ENCODE peak calls at places on chromosomes 13 and 19, in seven cellular contexts. Z is HCT116, U is HepG2, Y is K562, D is H1, B is SK-N-SH, G is GM12878. L is an unnamed sample.

GRCh38 chr13:111568290-111568689 is 247.8 kb downstream of the TEX29 start:
- DNase-seq in Y (no peak), U (no peak), Z (no peak), B (no peak), D (no peak), G (no peak), L (no peak)

GRCh38 chr13:49997935-49998334 is 1.1 kb downstream of the TRIM13 start:
- DNase-seq in G (no peak), Y (no peak), U (no peak), B (no peak), Z (no peak), D (no peak), L (no peak)

GRCh38 chr13:78978381-78978998 is 319.5 kb upstream of the OBI1 start:
- DNase-seq in Y (peak), D (no peak), U (peak), Z (peak), B (peak), G (peak), L (peak)

GRCh38 chr19:53394522-53394973 is 401 bp upstream of the ZNF765 start:
- DNase-seq in U (peak), B (peak), D (no peak), Z (no peak), Y (no peak), G (peak), L (peak)

GRCh38 chr19:35742121-35742724 is at the start of gene IGFLR1:
- DNase-seq in B (no peak), D (no peak), U (no peak), Y (no peak), G (peak), Z (no peak), L (no peak)

GRCh38 chr13:110726726-110727125 is 13.2 kb downstream of the ING1 start:
- DNase-seq in Z (no peak), B (no peak), G (no peak), D (no peak), U (no peak), Y (no peak), L (no peak)

GRCh38 chr19:29378543-29379105 is 147.2 kb upstream of the VSTM2B start:
- DNase-seq in U (no peak), D (no peak), G (no peak), B (no peak), Z (no peak), Y (no peak), L (no peak)

GRCh38 chr19:42471554-42472249 is 29.0 kb upstream of the CXCL17 start:
- DNase-seq in B (no peak), Z (no peak), Y (no peak), G (no peak), U (no peak), D (no peak), L (no peak)

GRCh38 chr19:49637865-49638350 is 2.0 kb downstream of the RRAS start:
- DNase-seq in U (no peak), Y (peak), Z (no peak), G (no peak), D (peak), B (no peak), L (no peak)

GRCh38 chr13:41842029-41842428 is 118.9 kb downstream of the VWA8 start:
- DNase-seq in Y (no peak), B (no peak), U (no peak), D (no peak), Z (no peak), G (no peak), L (no peak)

GRCh38 chr13:109151696-109152095 is 522.3 kb downstream of the MYO16 start:
- DNase-seq in Y (no peak), Z (no peak), D (no peak), G (no peak), B (no peak), U (no peak), L (no peak)

GRCh38 chr13:83423361-83423760 is 458.9 kb downstream of the SLITRK1 start:
- DNase-seq in D (no peak), Y (no peak), G (no peak), Z (no peak), B (no peak), U (no peak), L (no peak)

GRCh38 chr13:92734068-92734467 is 492.5 kb upstream of the GPC6 start:
- DNase-seq in B (peak), D (no peak), Y (no peak), U (no peak), G (no peak), Z (no peak), L (no peak)

GRCh38 chr13:74930402-74931165 is 551.4 kb downstream of the TBC1D4 start:
- DNase-seq in Y (no peak), U (no peak), Z (no peak), B (no peak), D (no peak), G (no peak), L (no peak)

GRCh38 chr19:50252111-50252886 is 48.9 kb downstream of the MYH14 start:
- DNase-seq in B (peak), Y (peak), Z (no peak), D (no peak), U (no peak), G (no peak), L (no peak)

GRCh38 chr19:1590641-1591397 is 1.8 kb downstream of the MBD3 start:
- DNase-seq in U (peak), G (no peak), Z (no peak), Y (peak), D (no peak), B (peak), L (no peak)

GRCh38 chr19:51564791-51565190 is 6.3 kb upstream of the ZNF175 start:
- DNase-seq in Y (peak), U (no peak), Z (no peak), G (no peak), D (no peak), B (no peak), L (no peak)

GRCh38 chr19:30228726-30229523 is 143.3 kb upstream of the ZNF536 start:
- DNase-seq in U (no peak), B (peak), Z (no peak), D (no peak), Y (no peak), G (no peak), L (no peak)

GRCh38 chr19:1066748-1067340 is at the start of gene ARHGAP45:
- DNase-seq in G (no peak), Y (peak), B (peak), U (no peak), Z (no peak), D (no peak), L (no peak)

GRCh38 chr13:37293295-37293694 is 187.8 kb upstream of the CSNK1A1L start:
- DNase-seq in G (no peak), Y (no peak), U (no peak), D (no peak), Z (no peak), B (no peak), L (no peak)

GRCh38 chr13:113646921-113647340 is 11.1 kb downstream of the ATP4B start:
- DNase-seq in D (no peak), G (no peak), B (no peak), U (no peak), Z (no peak), Y (no peak), L (no peak)

GRCh38 chr19:52987221-52987620 is 24.5 kb upstream of the ZNF816 start:
- DNase-seq in D (no peak), B (no peak), G (no peak), U (no peak), Y (no peak), Z (no peak), L (no peak)

GRCh38 chr19:28293685-28294084 is 919.3 kb downstream of the UQCRFS1 start:
- DNase-seq in B (no peak), Y (no peak), D (no peak), U (no peak), G (no peak), Z (no peak), L (no peak)

GRCh38 chr19:32357720-32358119 is 12.3 kb downstream of the ZNF507 start:
- DNase-seq in G (no peak), U (no peak), B (no peak), Y (no peak), D (no peak), Z (no peak), L (no peak)
- TF ChIP-seq CTCF in G (no peak), U (peak), B (peak), Y (no peak), D (no peak), Z (no peak), L (peak)

DNA sequence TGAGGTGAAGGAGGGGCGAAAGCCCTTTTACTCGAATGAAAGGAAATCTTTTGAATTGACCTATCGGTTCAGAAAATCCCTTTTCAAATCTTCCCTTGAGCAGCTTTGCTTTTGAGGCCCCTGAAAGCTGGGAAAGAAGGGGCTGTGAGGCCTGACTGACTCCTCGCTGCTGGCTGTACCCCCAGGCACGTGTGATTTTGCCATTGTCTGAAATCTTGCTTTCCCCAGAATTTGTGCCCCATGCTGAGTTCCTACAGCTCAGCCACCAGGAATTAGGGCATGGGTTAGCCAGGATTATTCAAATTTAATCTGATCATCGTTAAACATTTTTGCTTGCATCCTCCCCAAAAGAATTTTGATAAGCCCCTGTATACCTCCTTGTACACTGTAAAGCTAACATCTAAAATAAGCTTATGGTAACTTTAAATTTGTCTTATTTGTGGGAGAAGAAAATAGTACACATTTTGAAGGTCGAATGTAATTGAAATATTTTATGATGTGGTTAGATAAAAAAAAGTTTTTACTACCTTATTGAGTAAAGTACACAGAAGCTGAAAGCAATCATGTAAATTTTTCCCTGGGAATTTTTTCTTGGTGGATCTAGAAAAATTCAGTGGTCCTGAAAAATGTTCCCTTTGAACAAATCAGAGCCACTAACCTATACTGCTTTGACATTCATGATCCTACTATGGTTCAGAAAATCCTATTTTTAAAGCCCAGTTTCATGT is 46.7 kb downstream of the SIPA1L3 start:
- DNase-seq in B (no peak), G (no peak), Y (no peak), U (no peak), Z (no peak), D (no peak), L (no peak)
- TF ChIP-seq SIN3A in B (no peak), G (no peak), Y (no peak), U (no peak), Z (no peak), D (no peak), L (no peak)

DNA sequence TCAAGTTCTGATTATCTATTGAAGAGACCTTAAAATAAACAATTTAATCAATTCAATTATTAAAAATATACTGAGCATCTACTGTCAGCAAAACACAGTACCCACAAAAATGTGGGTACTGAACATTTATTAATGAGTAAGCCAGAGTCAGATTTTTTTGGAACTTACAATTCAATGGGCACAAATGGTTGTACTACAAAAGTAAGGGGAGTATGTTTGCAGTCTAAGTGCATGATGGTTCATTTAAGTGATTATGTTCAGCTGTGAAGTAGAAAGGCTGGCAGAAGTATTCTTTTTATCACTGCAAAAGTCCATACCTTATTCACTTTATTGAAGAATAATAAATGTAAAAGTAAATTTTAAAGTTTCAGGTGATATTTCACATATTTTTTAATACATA is 27.6 kb downstream of the FGF14 start:
- DNase-seq in Y (no peak), D (no peak), B (no peak), U (no peak), Z (no peak), G (no peak), L (no peak)
- TF ChIP-seq CTCF in Y (no peak), D (no peak), B (no peak), U (no peak), Z (no peak), G (no peak), L (no peak)

DNA sequence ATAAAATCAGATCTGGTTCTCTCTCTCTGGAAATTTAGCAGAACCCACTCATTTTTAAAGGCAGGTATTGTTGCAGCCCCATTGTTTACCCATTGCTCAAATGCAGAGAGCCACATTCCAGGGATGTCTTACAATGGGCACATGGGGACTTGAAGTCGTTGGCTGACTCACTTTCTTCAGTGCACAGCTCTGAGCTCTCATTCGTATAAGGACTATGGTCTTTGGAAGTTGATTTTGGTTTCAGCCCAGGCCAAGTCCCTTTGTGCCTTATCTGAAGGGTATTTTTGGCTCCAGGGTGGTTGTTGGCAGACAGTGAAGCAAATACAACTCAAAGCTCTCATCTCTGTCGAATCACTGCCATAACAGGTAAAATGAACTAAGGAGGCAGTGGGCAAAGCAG is 47.3 kb upstream of the CLDN10 start:
- DNase-seq in Y (no peak), Z (no peak), G (no peak), B (no peak), D (no peak), U (no peak), L (no peak)
- TF ChIP-seq SIN3A in Y (no peak), Z (no peak), G (no peak), B (no peak), D (no peak), U (no peak), L (no peak)

DNA sequence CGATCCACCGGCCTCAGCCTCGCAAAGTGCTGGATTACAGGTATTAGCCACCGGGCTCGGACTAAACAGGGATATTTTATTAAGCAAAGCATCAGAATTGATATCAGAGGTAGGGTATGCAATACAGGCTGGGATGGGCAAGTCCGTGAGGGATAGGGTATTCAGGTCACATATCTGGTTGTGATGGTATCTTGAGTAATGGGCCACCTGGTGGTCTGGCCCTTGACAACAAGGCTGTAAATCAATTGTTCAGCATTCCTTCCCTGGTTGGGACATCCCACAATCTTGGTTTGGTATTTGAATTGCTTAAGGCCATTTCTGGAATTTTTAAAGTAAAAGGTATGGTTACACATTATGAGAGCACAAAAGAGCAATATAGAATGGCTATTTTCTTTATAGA is 1588.0 kb downstream of the SLITRK1 start:
- DNase-seq in G (no peak), Z (no peak), B (no peak), D (no peak), Y (no peak), U (no peak), L (no peak)
- TF ChIP-seq CTCF in G (no peak), Z (no peak), B (no peak), D (peak), Y (no peak), U (no peak), L (no peak)

GRCh38 chr13:71378992-71379905 is 487.8 kb downstream of the DACH1 start:
- DNase-seq in Z (no peak), B (no peak), G (no peak), U (no peak), D (no peak), Y (no peak), L (no peak)
- TF ChIP-seq SIN3A in Z (no peak), B (no peak), G (no peak), U (no peak), D (no peak), Y (no peak), L (no peak)